ENCODE peak calls at places on chromosomes 11 and 22, in seven cellular contexts. Q is SK-N-SH, L is T47D, F is HCT116, W is K562, U is HepG2, A is GM12878. I is an unnamed sample.

GRCh38 chr11:48093795-48094642 is 113.7 kb downstream of the PTPRJ start:
- DNase-seq in Q (no peak), L (no peak), F (no peak), W (no peak), U (peak; percentile 77), A (no peak), I (no peak)

GRCh38 chr11:23555085-23555484 is 694.8 kb upstream of the CCDC179 start:
- DNase-seq in Q (no peak), L (no peak), F (no peak), W (no peak), U (no peak), A (no peak), I (no peak)

GRCh38 chr11:11732116-11732515 is 109.7 kb upstream of the USP47 start:
- DNase-seq in Q (no peak), L (no peak), F (no peak), W (no peak), U (no peak), A (no peak), I (no peak)

GRCh38 chr11:8693010-8693551 is 10.5 kb downstream of the RPL27A start:
- DNase-seq in Q (no peak), L (no peak), F (no peak), W (no peak), U (no peak), A (no peak), I (no peak)

GRCh38 chr11:124841186-124841585 is 24.0 kb upstream of the ROBO3 start:
- DNase-seq in Q (no peak), L (no peak), F (no peak), W (no peak), U (no peak), A (no peak), I (no peak)

GRCh38 chr11:116853461-116854073 is 16.1 kb upstream of the APOA1 start:
- DNase-seq in Q (no peak), L (peak; percentile 36), F (peak; percentile 34), W (no peak), U (no peak), A (peak; percentile 90), I (no peak)

GRCh38 chr11:22432331-22433065 is 94.3 kb downstream of the SLC17A6 start:
- DNase-seq in Q (peak; percentile 7), L (no peak), F (no peak), W (no peak), U (no peak), A (no peak), I (peak; percentile 69)

GRCh38 chr11:119369035-119369925 is 12.2 kb downstream of the USP2 start:
- DNase-seq in Q (peak; percentile 77), L (no peak), F (no peak), W (no peak), U (peak; percentile 50), A (no peak), I (no peak)

GRCh38 chr22:44363214-44363979 is 50.6 kb upstream of the SHISAL1 start:
- DNase-seq in Q (peak; percentile 85), L (no peak), F (no peak), W (no peak), U (peak; percentile 14), A (no peak), I (no peak)

GRCh38 chr22:22396741-22397291 is 111.7 kb downstream of the ZNF280B start:
- DNase-seq in Q (no peak), L (no peak), F (no peak), W (peak; percentile 34), U (no peak), A (no peak), I (no peak)

GRCh38 chr11:66332371-66333219 is 3.6 kb downstream of the RIN1 start:
- DNase-seq in Q (peak; percentile 12), L (no peak), F (no peak), W (no peak), U (no peak), A (no peak), I (no peak)

GRCh38 chr11:134765565-134765964 is 353.5 kb upstream of the B3GAT1 start:
- DNase-seq in Q (no peak), L (no peak), F (no peak), W (no peak), U (no peak), A (no peak), I (no peak)

GRCh38 chr11:117538731-117539130 is 211.1 kb downstream of the CEP164 start:
- DNase-seq in Q (peak; percentile 76), L (no peak), F (no peak), W (no peak), U (no peak), A (no peak), I (no peak)

GRCh38 chr22:27531782-27532530 is 269.6 kb downstream of the MN1 start:
- DNase-seq in Q (no peak), L (no peak), F (no peak), W (no peak), U (no peak), A (no peak), I (no peak)

GRCh38 chr22:41915035-41915782 is at the start of gene SHISA8:
- DNase-seq in Q (peak; percentile 70), L (peak; percentile 75), F (no peak), W (no peak), U (no peak), A (no peak), I (no peak)

DNA sequence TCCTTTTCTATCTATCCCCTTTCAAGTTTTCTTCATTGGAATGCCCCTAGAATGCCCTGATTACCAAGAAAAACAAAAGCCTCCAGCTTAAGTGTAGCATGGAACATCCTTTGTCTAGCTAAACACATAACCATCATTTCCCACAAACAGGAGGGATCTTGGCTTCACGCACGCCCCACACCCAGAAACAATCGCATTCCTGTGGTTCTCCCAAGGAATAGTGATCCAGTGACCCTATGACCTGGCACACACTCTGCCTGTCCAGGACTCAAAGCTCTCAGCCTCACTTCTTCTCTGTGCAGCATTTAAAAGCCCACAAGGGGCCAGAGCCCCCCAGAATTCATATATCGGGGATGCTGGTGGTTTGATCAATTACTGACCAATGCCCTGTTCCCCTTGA is 9.4 kb upstream of the POU2AF1 start:
- DNase-seq in Q (no peak), L (no peak), F (no peak), W (no peak), U (no peak), A (no peak), I (no peak)
- TF ChIP-seq JUND in Q (no peak), L (no peak), F (no peak), W (no peak), U (no peak), A (no peak), I (no peak)

GRCh38 chr11:130471731-130472433 is 23.4 kb downstream of the ADAMTS15 start:
- DNase-seq in Q (no peak), L (no peak), F (no peak), W (no peak), U (no peak), A (no peak), I (no peak)

GRCh38 chr11:130470832-130471706 is 22.6 kb downstream of the ADAMTS15 start:
- DNase-seq in Q (no peak), L (no peak), F (no peak), W (no peak), U (no peak), A (no peak), I (no peak)

GRCh38 chr11:130473056-130473794 is 24.8 kb downstream of the ADAMTS15 start:
- DNase-seq in Q (no peak), L (no peak), F (no peak), W (no peak), U (no peak), A (no peak), I (peak; percentile 41)

GRCh38 chr11:130473795-130474377 is 25.4 kb downstream of the ADAMTS15 start:
- DNase-seq in Q (no peak), L (no peak), F (no peak), W (no peak), U (no peak), A (no peak), I (no peak)

GRCh38 chr11:130472434-130472961 is 24.1 kb downstream of the ADAMTS15 start:
- DNase-seq in Q (no peak), L (no peak), F (no peak), W (no peak), U (no peak), A (no peak), I (no peak)
- TF ChIP-seq JUND in Q (no peak), L (no peak), F (no peak), W (no peak), U (no peak), A (no peak), I (no peak)

GRCh38 chr11:68863553-68864265 is 22.0 kb upstream of the CPT1A start:
- DNase-seq in Q (no peak), L (no peak), F (no peak), W (no peak), U (no peak), A (no peak), I (no peak)

GRCh38 chr11:68870470-68870869 is 28.8 kb upstream of the CPT1A start:
- DNase-seq in Q (no peak), L (peak; percentile 55), F (no peak), W (no peak), U (no peak), A (no peak), I (no peak)

GRCh38 chr11:68865241-68865640 is 23.5 kb upstream of the CPT1A start:
- DNase-seq in Q (no peak), L (no peak), F (no peak), W (no peak), U (no peak), A (no peak), I (no peak)

GRCh38 chr11:68868221-68868620 is 26.5 kb upstream of the CPT1A start:
- DNase-seq in Q (no peak), L (no peak), F (no peak), W (no peak), U (no peak), A (no peak), I (no peak)

GRCh38 chr11:68867067-68867466 is 25.4 kb upstream of the CPT1A start:
- DNase-seq in Q (no peak), L (no peak), F (no peak), W (no peak), U (no peak), A (no peak), I (no peak)
- TF ChIP-seq JUND in Q (no peak), L (no peak), F (no peak), W (no peak), U (no peak), A (no peak), I (no peak)

DNA sequence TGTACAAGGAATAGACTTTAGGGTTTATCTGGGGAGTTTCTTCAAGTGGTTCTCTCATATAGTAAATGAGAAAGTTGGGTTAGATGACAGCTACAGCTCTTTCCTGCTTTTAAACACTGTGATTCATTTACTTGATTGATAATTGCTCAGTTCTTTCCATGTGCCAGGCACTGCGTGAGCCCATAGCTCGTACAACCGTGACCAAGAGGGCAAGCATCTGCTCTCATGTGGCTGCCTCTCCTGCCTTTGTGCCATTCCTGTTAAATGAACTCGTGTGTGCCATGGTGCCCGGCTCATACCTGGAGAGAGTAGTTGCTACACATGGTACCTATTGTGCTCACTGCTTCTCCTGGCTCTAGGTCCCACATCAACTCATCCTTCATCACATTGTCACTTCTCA is 206.3 kb downstream of the SNX19 start:
- DNase-seq in Q (no peak), L (no peak), F (no peak), W (no peak), U (no peak), A (no peak), I (no peak)
- TF ChIP-seq JUND in Q (no peak), L (no peak), F (no peak), W (no peak), U (no peak), A (no peak), I (no peak)